ENCODE peak calls at places on chromosomes 7 and 10, in eight cellular contexts. X is Panc1; I is tibial nerve; W is PC-3; P is lower lobe of right lung; V is AG04450; M is CD8-positive, alpha-beta T cell; R is CD4-positive, alpha-beta T cell. G is an unnamed sample.

GRCh38 chr7:158926348-158926747 is 70.0 kb downstream of the DYNC2I1 start:
- DNase-seq in X (no peak), I (no peak), W (no peak), P (no peak), V (no peak), M (no peak), R (no peak), G (no peak)

GRCh38 chr7:96484091-96484490 is 162.2 kb upstream of the SLC25A13 start:
- DNase-seq in X (no peak), I (no peak), W (no peak), P (no peak), V (no peak), M (no peak), R (no peak), G (no peak)

GRCh38 chr7:22179442-22179879 is 177.5 kb downstream of the RAPGEF5 start:
- DNase-seq in X (no peak), I (no peak), W (no peak), P (no peak), V (no peak), M (no peak), R (no peak), G (no peak)

GRCh38 chr10:11403116-11403515 is 208.3 kb downstream of the USP6NL start:
- DNase-seq in X (no peak), I (no peak), W (no peak), P (no peak), V (no peak), M (peak; percentile 65), R (peak; percentile 65), G (no peak)

GRCh38 chr7:13061115-13061514 is 373.7 kb downstream of the ARL4A start:
- DNase-seq in X (no peak), I (no peak), W (peak; percentile 71), P (no peak), V (no peak), M (no peak), R (no peak), G (peak; percentile 17)

GRCh38 chr10:79446451-79447020 is 1.1 kb upstream of the ZCCHC24 start:
- DNase-seq in X (no peak), I (no peak), W (peak; percentile 80), P (peak; percentile 83), V (no peak), M (peak; percentile 28), R (peak; percentile 5), G (no peak)

GRCh38 chr10:131722121-131722520 is 178.7 kb upstream of the PPP2R2D start:
- DNase-seq in X (no peak), I (no peak), W (no peak), P (no peak), V (no peak), M (no peak), R (no peak), G (no peak)

GRCh38 chr10:119131512-119132240 is 27.8 kb downstream of the DENND10 start:
- DNase-seq in X (no peak), I (no peak), W (no peak), P (no peak), V (no peak), M (no peak), R (peak; percentile 18), G (no peak)

GRCh38 chr10:112815238-112816032 is 134.6 kb upstream of the TCF7L2 start:
- DNase-seq in X (no peak), I (peak; percentile 29), W (peak; percentile 64), P (no peak), V (no peak), M (no peak), R (no peak), G (no peak)

GRCh38 chr10:89295597-89295996 is 6.2 kb upstream of the IFIT2 start:
- DNase-seq in X (no peak), I (no peak), W (no peak), P (no peak), V (peak; percentile 66), M (no peak), R (no peak), G (peak; percentile 57)

GRCh38 chr10:5458425-5458824 is 40.9 kb downstream of the CALML5 start:
- DNase-seq in X (no peak), I (no peak), W (no peak), P (no peak), V (no peak), M (no peak), R (no peak), G (no peak)
- H3K27ac ChIP-seq in X (no peak overlapping the region), I (no peak overlapping the region), W (no peak overlapping the region), P (no peak overlapping the region), V (no peak overlapping the region), M (no peak overlapping the region), R (no peak overlapping the region), G (no peak overlapping the region)

GRCh38 chr7:84546403-84546802 is 351.8 kb upstream of the SEMA3A start:
- DNase-seq in X (no peak), I (no peak), W (no peak), P (no peak), V (no peak), M (no peak), R (no peak), G (no peak)
- TF ChIP-seq CTCF in X (no peak), I (no peak), W (no peak), P (no peak), V (no peak), M (no peak), R (no peak), G (no peak)

DNA sequence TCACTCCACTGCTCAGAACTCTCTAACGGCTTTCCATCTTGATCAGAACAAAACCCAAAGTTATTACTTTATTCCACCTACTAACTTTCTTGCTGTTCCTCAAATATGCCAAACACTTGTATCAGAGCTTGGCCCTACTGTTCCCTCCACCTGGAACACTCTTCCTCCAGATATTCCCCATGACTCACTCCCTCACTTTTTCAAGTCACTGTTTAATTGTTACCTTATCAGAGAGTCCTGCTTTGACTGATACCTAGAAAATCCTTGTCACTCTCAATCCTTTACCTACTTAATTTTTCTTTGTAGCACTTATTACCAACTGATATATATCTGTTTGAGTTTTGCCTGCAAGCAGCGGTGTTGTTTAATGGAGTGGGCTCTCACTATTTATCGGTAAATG is 5.6 kb upstream of the NFKB2 start:
- DNase-seq in X (no peak), I (no peak), W (no peak), P (no peak), V (no peak), M (no peak), R (no peak), G (no peak)
- H3K27ac ChIP-seq in X (no peak overlapping the region), I (no peak overlapping the region), W (no peak overlapping the region), P (no peak overlapping the region), V (no peak overlapping the region), M (no peak overlapping the region), R (no peak overlapping the region), G (no peak overlapping the region)

DNA sequence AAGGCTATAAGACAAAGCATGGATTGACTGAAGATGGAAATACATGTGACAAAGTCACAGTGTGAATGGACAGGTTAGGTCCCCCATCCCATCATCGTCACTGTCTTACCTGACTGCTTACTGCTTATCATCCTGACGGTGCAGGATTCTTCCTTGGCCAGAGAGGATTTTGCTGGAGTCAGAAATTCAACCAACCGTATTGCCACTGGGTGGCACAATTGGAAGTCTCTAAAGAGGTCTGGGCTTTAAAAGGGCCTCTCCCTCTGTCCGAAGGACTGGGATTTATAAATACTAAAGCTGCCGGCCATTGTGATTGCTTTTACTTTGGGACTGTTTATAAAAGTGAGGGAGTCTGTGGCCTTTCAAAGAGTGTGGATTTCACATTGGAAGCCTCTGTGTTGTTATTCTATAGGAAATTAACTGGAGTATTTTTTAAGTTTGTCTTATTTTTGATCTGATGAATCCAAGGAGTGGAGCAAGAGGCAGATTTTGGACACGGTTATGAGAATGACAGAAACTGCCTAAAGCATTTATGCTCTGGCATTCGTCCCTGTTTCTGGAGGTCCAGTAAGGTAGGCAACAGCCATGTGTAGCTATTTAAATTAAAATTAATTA is 113.3 kb upstream of the CREB5 start:
- DNase-seq in X (peak; percentile 28), I (peak; percentile 24), W (peak; percentile 85), P (no peak), V (no peak), M (no peak), R (no peak), G (no peak)
- TF ChIP-seq CTCF in X (peak; percentile 76), I (no peak), W (peak; percentile 82), P (peak; percentile 37), V (peak; percentile 68), M (no peak), R (peak; percentile 14), G (peak; percentile 72)